ENCODE peak calls at places on chromosome 6, in four cellular contexts. N is lung, J is transverse colon, P is colonic mucosa. M is an unnamed sample.

GRCh38 chr6:132054525-132054924 is 103.4 kb upstream of the CCN2 start:
- DNase-seq in P (no peak), J (no peak), N (no peak), M (no peak)

GRCh38 chr6:139436521-139437348 is 62.3 kb upstream of the CITED2 start:
- DNase-seq in N (no peak), P (no peak), J (no peak), M (no peak)

GRCh38 chr6:73704260-73704659 is 8.3 kb downstream of the CD109 start:
- DNase-seq in J (no peak), N (no peak), P (no peak), M (no peak)

GRCh38 chr6:90256698-90257485 is 39.8 kb downstream of the BACH2 start:
- DNase-seq in J (no peak), N (no peak), P (no peak), M (no peak)

GRCh38 chr6:152161501-152161900 is 354.0 kb downstream of the ESR1 start:
- DNase-seq in J (no peak), N (no peak), P (no peak), M (no peak)

GRCh38 chr6:48973486-48973885 is 489.6 kb downstream of the MMUT start:
- DNase-seq in J (no peak), P (no peak), N (no peak), M (no peak)

GRCh38 chr6:89348372-89348771 is 4.2 kb downstream of the UBE2J1 start:
- DNase-seq in N (no peak), J (no peak), P (no peak), M (no peak)

GRCh38 chr6:138104618-138105213 is 2.5 kb downstream of the PERP start:
- DNase-seq in N (no peak), J (no peak), P (no peak), M (no peak)

GRCh38 chr6:7087066-7087465 is 20.7 kb upstream of the RREB1 start:
- DNase-seq in P (no peak), J (no peak), N (no peak), M (peak)

GRCh38 chr6:10837997-10838793 is at the start of gene MAK:
- DNase-seq in N (peak), J (peak), P (peak), M (peak)

GRCh38 chr6:55758156-55758942 is 117.0 kb downstream of the BMP5 start:
- DNase-seq in P (no peak), N (no peak), J (no peak), M (no peak)

GRCh38 chr6:391559-392440 is at the start of gene IRF4:
- DNase-seq in J (peak), P (peak), N (no peak), M (peak)

GRCh38 chr6:165854061-165854862 is 191.2 kb upstream of the PDE10A start:
- DNase-seq in J (no peak), P (no peak), N (no peak), M (peak)

GRCh38 chr6:117540670-117541069 is 58.2 kb downstream of the DCBLD1 start:
- DNase-seq in P (no peak), N (no peak), J (no peak), M (no peak)

GRCh38 chr6:117534974-117535373 is 52.5 kb downstream of the DCBLD1 start:
- DNase-seq in P (no peak), J (no peak), N (no peak), M (no peak)

GRCh38 chr6:117542493-117542892 is 59.8 kb downstream of the GOPC start:
- DNase-seq in J (no peak), N (no peak), P (no peak), M (no peak)

GRCh38 chr6:117536317-117536716 is 53.8 kb downstream of the DCBLD1 start:
- DNase-seq in P (no peak), N (no peak), J (no peak), M (no peak)

GRCh38 chr6:117538615-117539014 is 56.1 kb downstream of the DCBLD1 start:
- DNase-seq in J (no peak), P (no peak), N (no peak), M (no peak)
- H3K4me3 ChIP-seq in J (no peak), P (no peak), N (no peak), M (no peak)

GRCh38 chr6:167237438-167237837 is 53.7 kb upstream of the UNC93A start:
- DNase-seq in P (no peak), J (no peak), N (no peak), M (no peak)

GRCh38 chr6:167238169-167238693 is 52.9 kb upstream of the UNC93A start:
- DNase-seq in P (no peak), J (no peak), N (no peak), M (no peak)

GRCh38 chr6:167236239-167236571 is 54.9 kb upstream of the UNC93A start:
- DNase-seq in N (no peak), J (no peak), P (no peak), M (no peak)

GRCh38 chr6:167238694-167239467 is 52.2 kb upstream of the UNC93A start:
- DNase-seq in J (no peak), N (no peak), P (no peak), M (peak)

DNA sequence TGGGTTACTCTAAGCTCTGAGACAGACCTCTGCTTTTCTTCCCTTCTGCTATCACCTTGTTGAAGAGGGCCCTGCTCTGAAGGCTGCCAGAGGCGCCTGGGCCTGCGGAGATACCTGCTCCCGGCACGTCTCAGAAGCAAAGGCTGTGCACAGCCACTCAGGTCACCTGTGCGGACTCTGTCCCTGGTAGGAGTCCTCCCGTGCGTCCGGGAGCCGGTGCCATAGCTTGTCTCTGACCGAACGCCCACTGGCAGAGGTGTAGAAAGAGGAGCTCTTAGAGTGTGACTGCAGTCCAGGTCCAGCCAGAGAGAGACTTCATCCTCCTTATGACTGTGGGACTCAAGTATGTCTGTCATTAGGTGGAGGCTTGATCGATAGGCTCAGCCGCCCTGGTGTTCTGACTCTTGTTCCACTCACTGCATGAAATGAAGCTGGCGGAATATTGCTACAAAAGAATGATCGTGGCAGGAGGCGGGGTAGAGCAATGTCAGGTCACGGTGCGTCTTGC is 51.0 kb upstream of the UNC93A start:
- DNase-seq in N (no peak), P (no peak), J (no peak), M (no peak)
- H3K4me3 ChIP-seq in N (no peak), P (no peak), J (no peak), M (no peak)

GRCh38 chr6:43666181-43666920 is 21.2 kb downstream of the MRPS18A start:
- DNase-seq in P (no peak), N (no peak), J (no peak), M (no peak)

GRCh38 chr6:43669050-43669921 is 18.3 kb downstream of the MRPS18A start:
- DNase-seq in J (no peak), N (no peak), P (peak), M (peak)

GRCh38 chr6:43668151-43669028 is 19.2 kb downstream of the MRPS18A start:
- DNase-seq in J (peak), N (peak), P (peak), M (peak)

GRCh38 chr6:43665376-43665775 is 20.5 kb downstream of the RSPH9 start:
- DNase-seq in N (no peak), J (no peak), P (no peak), M (no peak)

GRCh38 chr6:43667245-43668150 is 20.1 kb downstream of the MRPS18A start:
- DNase-seq in P (peak), J (peak), N (peak), M (peak)
- H3K4me3 ChIP-seq in P (no peak), J (no peak), N (no peak), M (no peak)

DNA sequence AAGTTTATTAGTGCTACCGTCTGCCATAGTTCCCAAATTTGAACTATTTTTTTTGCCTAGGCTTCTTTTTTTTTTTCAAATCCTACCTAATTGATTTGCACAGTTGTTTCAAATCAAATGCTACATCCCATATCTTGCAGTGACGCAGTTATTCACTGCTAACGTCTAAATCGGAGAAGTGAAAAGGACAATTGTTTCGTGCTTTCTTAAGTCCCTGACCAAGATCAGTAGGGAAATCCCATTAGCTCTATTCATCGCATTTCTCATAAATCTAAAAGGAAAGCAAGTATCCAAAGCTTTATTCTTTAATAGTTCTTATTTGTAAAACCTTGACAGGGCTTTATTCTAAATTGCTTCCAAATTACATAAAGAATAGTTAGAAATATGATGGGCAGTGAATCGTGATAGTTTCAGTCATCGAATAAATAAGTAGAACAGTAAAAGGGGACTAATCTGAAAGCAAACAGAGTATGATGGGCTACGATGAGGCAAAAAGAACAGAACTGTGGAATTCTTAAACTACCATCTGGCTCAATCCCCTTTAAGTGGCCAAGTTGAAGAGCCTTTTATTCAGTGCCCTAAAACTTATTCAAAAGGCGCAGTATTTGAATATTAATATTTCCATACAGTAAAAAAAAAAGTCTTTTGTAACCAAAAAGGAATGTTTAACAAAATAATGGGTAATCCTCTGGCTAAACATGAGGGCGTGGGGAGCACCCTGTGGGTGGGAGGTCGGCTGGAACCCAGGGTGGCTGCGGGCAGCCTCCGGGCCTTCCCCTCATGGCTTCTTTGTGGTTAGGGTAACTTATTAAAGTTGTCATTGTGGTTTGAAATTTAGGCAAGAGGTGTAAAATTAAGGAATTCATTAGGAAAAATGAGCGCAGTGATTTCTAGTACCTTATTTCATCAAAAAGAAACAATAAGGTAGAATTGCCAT is 3.0 kb upstream of the ARID1B start:
- DNase-seq in P (no peak), N (no peak), J (no peak), M (peak)
- H3K4me3 ChIP-seq in P (no peak), N (no peak), J (no peak), M (no peak)

DNA sequence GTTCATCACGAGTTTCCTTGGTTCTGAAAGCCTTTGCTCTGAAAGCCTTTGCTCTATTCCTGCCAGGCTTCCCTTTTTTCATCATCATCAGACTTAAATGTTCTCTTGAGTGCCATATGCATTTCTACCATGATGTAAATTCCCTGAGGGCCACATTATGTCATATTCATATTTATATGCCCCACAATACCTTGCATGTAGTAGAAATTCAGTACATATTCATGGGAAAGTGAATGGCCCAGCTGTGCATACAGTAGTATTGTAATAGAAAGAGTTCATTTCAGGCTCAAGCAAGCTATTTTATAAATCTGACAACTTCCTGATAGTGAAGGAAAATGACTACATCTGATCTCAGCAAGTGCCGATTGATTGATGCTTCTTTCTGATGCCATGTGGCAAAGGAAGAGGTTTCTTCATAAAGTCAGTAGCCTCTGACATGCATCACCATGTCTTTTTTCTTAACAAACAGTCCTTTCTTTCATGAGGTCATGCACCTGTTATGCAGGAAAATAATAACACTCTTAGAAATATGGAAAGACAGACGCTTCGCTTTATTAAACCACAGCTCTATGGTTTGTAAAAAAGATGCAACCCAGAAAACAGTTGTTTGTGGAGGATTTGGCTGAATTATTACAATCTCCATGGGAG is 308.7 kb downstream of the SAMD5 start:
- DNase-seq in N (no peak), J (no peak), P (no peak), M (no peak)
- H3K4me3 ChIP-seq in N (no peak), J (no peak), P (no peak), M (no peak)